ENCODE peak calls at places on chromosome 22, in five cellular contexts. Y, I, E, C and M are unnamed samples.

GRCh38 chr22:36568846-36569245 is 39.9 kb upstream of the EIF3D start:
- DNase-seq in C (no peak), E (no peak), Y (no peak), I (no peak), M (no peak)

GRCh38 chr22:21623402-21623970 is 6.3 kb downstream of the YDJC start:
- DNase-seq in Y (no peak), C (no peak), I (no peak), E (no peak), M (no peak)

GRCh38 chr22:19892925-19893324 is 38.3 kb upstream of the GNB1L start:
- DNase-seq in C (no peak), E (no peak), I (no peak), Y (no peak), M (no peak)

GRCh38 chr22:36334838-36335603 is 52.7 kb downstream of the MYH9 start:
- DNase-seq in Y (peak; percentile 87), C (peak; percentile 62), E (peak; percentile 85), I (peak; percentile 76), M (peak; percentile 86)

GRCh38 chr22:39818050-39818449 is 75.5 kb downstream of the ENTHD1 start:
- DNase-seq in C (no peak), E (peak; percentile 66), Y (peak; percentile 54), I (no peak), M (peak; percentile 59)

GRCh38 chr22:46567471-46567870 is 30.1 kb upstream of the CELSR1 start:
- DNase-seq in C (no peak), Y (no peak), E (no peak), I (no peak), M (no peak)

GRCh38 chr22:32487021-32487420 is 12.4 kb downstream of the FBXO7 start:
- DNase-seq in I (no peak), C (no peak), E (no peak), Y (no peak), M (no peak)

GRCh38 chr22:31230155-31230870 is 18.2 kb downstream of the LIMK2 start:
- DNase-seq in I (no peak), Y (no peak), C (peak; percentile 56), E (peak; percentile 51), M (peak; percentile 34)

GRCh38 chr22:35540600-35541253 is at the start of gene RASD2:
- DNase-seq in Y (peak; percentile 59), E (peak; percentile 49), C (no peak), I (peak; percentile 48), M (no peak)

GRCh38 chr22:49629586-49630447 is 197.9 kb downstream of the BRD1 start:
- DNase-seq in I (no peak), C (no peak), Y (no peak), E (no peak), M (no peak)

GRCh38 chr22:43183496-43184263 is 3.3 kb downstream of the TTLL12 start:
- DNase-seq in Y (peak; percentile 24), E (peak; percentile 54), I (no peak), C (peak; percentile 44), M (peak; percentile 45)

GRCh38 chr22:46902998-46903916 is 140.8 kb downstream of the TBC1D22A start:
- DNase-seq in I (no peak), C (no peak), E (no peak), Y (no peak), M (no peak)

GRCh38 chr22:49190816-49191505 is 636.7 kb downstream of the BRD1 start:
- DNase-seq in I (no peak), E (no peak), Y (no peak), C (no peak), M (no peak)

GRCh38 chr22:47124451-47124881 is 362.0 kb downstream of the TBC1D22A start:
- DNase-seq in C (no peak), I (no peak), E (no peak), Y (no peak), M (no peak)

GRCh38 chr22:37314315-37315046 is 32.2 kb downstream of the CYTH4 start:
- DNase-seq in C (peak; percentile 50), E (no peak), I (no peak), Y (peak; percentile 44), M (no peak)